ENCODE peak calls at places on chromosome 1, in eight cellular contexts. A, U, H, J, P, V, O and C are unnamed samples.

GRCh38 chr1:2273401-2274090 is 45.4 kb downstream of the SKI start:
- DNase-seq in J (peak), V (no peak), A (no peak), U (no peak), H (peak), O (no peak), P (no peak), C (no peak)

GRCh38 chr1:15941899-15942660 is 33.8 kb downstream of the ZBTB17 start:
- DNase-seq in P (no peak), U (peak), O (no peak), A (peak), J (no peak), V (no peak), H (peak), C (no peak)

GRCh38 chr1:248243204-248243603 is 12.0 kb downstream of the OR2M4 start:
- DNase-seq in O (no peak), J (peak), U (no peak), V (no peak), H (peak), P (no peak), A (no peak), C (peak)

GRCh38 chr1:35120458-35121133 is 41.4 kb downstream of the ZMYM1 start:
- DNase-seq in A (peak), V (no peak), U (no peak), J (no peak), O (no peak), H (no peak), P (peak), C (no peak)

GRCh38 chr1:76759950-76760349 is 107.3 kb upstream of the ST6GALNAC5 start:
- DNase-seq in U (no peak), V (no peak), H (no peak), O (no peak), J (peak), A (no peak), P (no peak), C (no peak)

GRCh38 chr1:69436151-69436550 is 131.6 kb upstream of the LRRC7 start:
- DNase-seq in A (no peak), V (no peak), O (no peak), U (no peak), H (no peak), P (no peak), J (no peak), C (no peak)

GRCh38 chr1:168833801-168834224 is 104.8 kb upstream of the DPT start:
- DNase-seq in U (no peak), J (no peak), H (no peak), V (no peak), P (no peak), A (no peak), O (no peak), C (no peak)

GRCh38 chr1:65265296-65266271 is 43.8 kb upstream of the DNAJC6 start:
- DNase-seq in P (peak), V (peak), A (peak), O (no peak), H (no peak), J (no peak), U (peak), C (peak)

GRCh38 chr1:58392083-58392482 is 154.4 kb downstream of the OMA1 start:
- DNase-seq in H (no peak), J (no peak), P (no peak), V (no peak), O (no peak), U (no peak), A (no peak), C (no peak)

DNA sequence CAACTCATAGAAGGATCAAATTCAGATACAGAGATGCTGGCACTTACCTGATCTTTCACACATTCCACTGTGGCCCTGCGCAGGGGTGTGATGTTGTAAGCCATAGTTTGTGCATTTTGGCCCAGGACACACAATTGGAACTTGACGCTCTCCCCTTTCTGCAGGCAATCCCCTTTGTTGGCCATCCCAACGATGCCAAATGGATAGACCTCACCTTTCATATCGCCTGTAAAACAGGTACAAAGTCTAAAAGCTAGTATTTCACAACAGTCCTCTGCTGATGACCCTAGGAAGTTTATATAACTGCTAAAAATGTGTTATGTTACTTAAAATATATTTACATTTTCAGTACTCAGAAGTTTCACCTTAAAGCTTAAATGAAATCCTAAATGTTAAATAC is 3.9 kb upstream of the NRAS start:
- DNase-seq in U (no peak), O (no peak), A (no peak), J (no peak), H (no peak), P (no peak), V (no peak), C (no peak)
- H3K27ac ChIP-seq in U (no peak), O (no peak), A (no peak), J (no peak), H (peak), P (no peak), V (no peak), C (no peak)

GRCh38 chr1:201513498-201514243 is 6.7 kb upstream of the CSRP1 start:
- DNase-seq in V (no peak), H (no peak), P (no peak), O (no peak), A (no peak), U (no peak), J (no peak), C (peak)

GRCh38 chr1:201511396-201511795 is 4.5 kb upstream of the CSRP1 start:
- DNase-seq in V (no peak), P (no peak), O (no peak), J (no peak), H (no peak), A (no peak), U (no peak), C (no peak)

GRCh38 chr1:201510734-201511133 is 3.8 kb upstream of the CSRP1 start:
- DNase-seq in U (no peak), J (no peak), H (no peak), P (no peak), O (no peak), A (no peak), V (no peak), C (no peak)

GRCh38 chr1:201509601-201510374 is 2.9 kb upstream of the CSRP1 start:
- DNase-seq in A (no peak), O (no peak), P (no peak), J (no peak), V (no peak), H (no peak), U (no peak), C (no peak)

GRCh38 chr1:201511925-201512539 is 5.1 kb upstream of the CSRP1 start:
- DNase-seq in J (peak), U (peak), H (peak), V (no peak), A (peak), O (no peak), P (peak), C (peak)
- H3K27ac ChIP-seq in J (peak), U (peak), H (peak), V (no peak), A (peak), O (peak), P (no peak), C (peak)

GRCh38 chr1:9718006-9718680 is 66.6 kb downstream of the PIK3CD start:
- DNase-seq in O (no peak), A (no peak), H (no peak), P (no peak), J (no peak), V (no peak), U (no peak), C (no peak)
- H3K27ac ChIP-seq in O (no peak), A (peak), H (no peak), P (no peak), J (peak), V (peak), U (no peak), C (no peak)

GRCh38 chr1:67166196-67166595 is at the start of gene IL23R:
- DNase-seq in O (no peak), J (no peak), A (no peak), U (no peak), V (no peak), P (peak), H (no peak), C (no peak)
- H3K27ac ChIP-seq in O (no peak), J (no peak), A (no peak), U (no peak), V (no peak), P (no peak), H (no peak), C (no peak)

GRCh38 chr1:9242338-9242969 is 7.9 kb downstream of the H6PD start:
- DNase-seq in P (peak), A (peak), O (peak), V (no peak), H (peak), U (peak), J (peak), C (peak)
- H3K27ac ChIP-seq in P (peak), A (peak), O (peak), V (no peak), H (peak), U (peak), J (peak), C (peak)

GRCh38 chr1:210332233-210332632 is 3.5 kb downstream of the HHAT start:
- DNase-seq in U (no peak), J (no peak), H (no peak), V (peak), P (no peak), O (no peak), A (no peak), C (no peak)

GRCh38 chr1:210328746-210329488 is at the start of gene HHAT:
- DNase-seq in H (peak), O (peak), J (peak), A (peak), V (peak), U (peak), P (peak), C (peak)

GRCh38 chr1:210330279-210330866 is 1.7 kb downstream of the HHAT start:
- DNase-seq in A (no peak), O (no peak), U (no peak), J (no peak), H (no peak), P (peak), V (no peak), C (no peak)

GRCh38 chr1:210325026-210325670 is 3.6 kb upstream of the HHAT start:
- DNase-seq in P (no peak), A (no peak), V (no peak), J (no peak), U (no peak), H (no peak), O (no peak), C (no peak)

DNA sequence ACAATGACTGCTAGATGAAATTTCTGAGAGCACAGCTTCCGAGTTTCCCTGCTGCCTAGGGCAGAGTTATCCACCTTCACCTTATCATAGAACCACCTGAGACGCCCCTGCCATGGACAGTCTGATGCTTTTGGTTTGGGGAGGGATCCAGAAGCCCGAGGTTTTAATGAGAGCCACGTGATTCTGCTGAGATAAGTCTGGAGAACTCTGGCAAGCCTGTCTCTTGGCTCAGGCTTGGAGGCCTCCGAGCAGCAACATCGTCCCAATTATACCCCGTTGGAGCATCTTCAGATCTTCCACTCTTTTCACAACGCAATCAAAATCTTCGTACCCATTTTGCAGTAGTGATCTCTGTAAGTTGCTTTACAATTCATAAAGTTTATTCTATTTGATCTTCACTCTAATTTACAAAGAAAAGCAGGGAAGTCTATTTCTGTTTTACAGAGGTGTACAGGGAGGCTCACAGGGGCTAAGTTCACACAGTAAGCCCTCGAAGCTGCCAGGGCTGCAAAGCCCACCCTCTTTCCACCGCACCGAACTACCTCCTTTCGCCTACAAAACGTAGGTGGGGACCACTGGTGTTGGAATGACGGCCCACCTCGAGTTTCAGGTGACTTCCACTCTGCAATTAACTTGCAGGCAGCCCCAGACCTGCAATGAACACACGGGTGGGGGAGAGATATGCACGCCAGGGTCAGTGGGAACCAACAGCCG is 513 bp upstream of the HHAT start:
- DNase-seq in U (no peak), A (no peak), H (no peak), J (no peak), P (peak), O (no peak), V (no peak), C (no peak)
- H3K27ac ChIP-seq in U (peak), A (peak), H (peak), J (peak), P (no peak), O (peak), V (peak), C (peak)

GRCh38 chr1:99992044-99992722 is 22.4 kb downstream of the SLC35A3 start:
- DNase-seq in V (no peak), A (no peak), J (no peak), P (no peak), H (no peak), U (no peak), O (no peak), C (no peak)

GRCh38 chr1:99992760-99993467 is 23.1 kb downstream of the SLC35A3 start:
- DNase-seq in P (no peak), V (no peak), J (no peak), A (no peak), O (no peak), U (no peak), H (no peak), C (no peak)

GRCh38 chr1:99996951-99997350 is 27.2 kb downstream of the SLC35A3 start:
- DNase-seq in U (no peak), O (no peak), V (no peak), H (no peak), A (no peak), P (no peak), J (no peak), C (no peak)

GRCh38 chr1:99994496-99994895 is 24.7 kb downstream of the SLC35A3 start:
- DNase-seq in O (no peak), V (no peak), H (no peak), A (no peak), U (no peak), J (no peak), P (no peak), C (no peak)

GRCh38 chr1:99993468-99993845 is 23.7 kb downstream of the SLC35A3 start:
- DNase-seq in O (no peak), V (no peak), J (no peak), P (no peak), U (no peak), H (no peak), A (no peak), C (no peak)
- H3K27ac ChIP-seq in O (no peak), V (no peak), J (no peak), P (no peak), U (no peak), H (no peak), A (no peak), C (no peak)

GRCh38 chr1:37705399-37705798 is 13.1 kb downstream of the CDCA8 start:
- DNase-seq in O (no peak), P (no peak), V (no peak), J (no peak), H (no peak), U (no peak), A (no peak), C (no peak)
- H3K27ac ChIP-seq in O (no peak), P (no peak), V (no peak), J (no peak), H (no peak), U (no peak), A (no peak), C (no peak)

DNA sequence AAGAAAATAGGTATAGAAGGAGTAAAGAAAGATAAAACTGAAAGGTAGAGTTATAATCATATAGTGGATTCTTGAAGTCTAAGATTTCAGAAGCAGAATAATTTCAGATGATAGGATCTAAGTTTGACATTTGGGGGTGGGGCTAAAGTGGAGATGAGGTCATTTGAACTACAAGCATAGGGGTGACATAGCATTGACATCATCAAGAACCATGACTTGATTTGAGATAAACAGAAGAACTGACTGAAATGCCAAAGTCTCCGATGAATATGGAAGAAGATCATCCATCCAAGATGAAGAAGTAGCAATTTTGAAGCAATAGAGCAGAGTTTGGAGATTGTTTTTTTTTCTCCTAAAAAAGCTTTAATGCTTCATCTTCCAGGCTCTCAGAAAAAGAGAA is 122.3 kb downstream of the MACF1 start:
- DNase-seq in U (no peak), V (no peak), O (no peak), H (no peak), A (no peak), P (no peak), J (no peak), C (no peak)
- H3K27ac ChIP-seq in U (no peak), V (no peak), O (peak), H (no peak), A (no peak), P (no peak), J (no peak), C (no peak)

GRCh38 chr1:31674626-31675025 is 29.2 kb downstream of the COL16A1 start:
- DNase-seq in V (no peak), A (no peak), H (no peak), U (no peak), O (no peak), J (no peak), P (no peak), C (no peak)
- H3K27ac ChIP-seq in V (no peak), A (no peak), H (no peak), U (no peak), O (no peak), J (no peak), P (no peak), C (no peak)